ENCODE peak calls at places on chromosomes 4 and X, in nine cellular contexts. F is left ventricle myocardium superior, V is AG08396, R is smooth muscle cell of the brain vasculature, I is activated T-helper 1 cell treated with Interleukin-2 at 50 U/mL for 16 hours, Z is hepatocyte, O is M059J, X is mucosa of descending colon, U is neuronal stem cell. Q is an unnamed sample.

GRCh38 chr4:138275946-138276621 is 33.9 kb upstream of the SLC7A11 start:
- DNase-seq in F (no peak), V (peak), R (peak), I (no peak), Z (no peak), O (peak), X (no peak), U (no peak), Q (no peak)

GRCh38 chrX:53456254-53456653 is 22.1 kb upstream of the HSD17B10 start:
- DNase-seq in F (no peak), V (peak), R (no peak), I (no peak), Z (no peak), O (peak), X (no peak), U (no peak), Q (no peak)

GRCh38 chrX:110212299-110212698 is 105.6 kb downstream of the AMMECR1 start:
- DNase-seq in F (no peak), V (no peak), R (no peak), I (no peak), Z (no peak), O (no peak), X (no peak), U (no peak), Q (no peak)

GRCh38 chr4:153039542-153040185 is 103.5 kb downstream of the FHDC1 start:
- DNase-seq in F (no peak), V (no peak), R (no peak), I (no peak), Z (no peak), O (no peak), X (no peak), U (no peak), Q (no peak)

GRCh38 chrX:4944767-4945166 is 1231.3 kb upstream of the PRKX start:
- DNase-seq in F (no peak), V (no peak), R (no peak), I (no peak), Z (no peak), O (peak), X (no peak), U (no peak), Q (no peak)

GRCh38 chr4:47043821-47044220 is 12.5 kb downstream of the GABRB1 start:
- DNase-seq in F (no peak), V (no peak), R (no peak), I (no peak), Z (no peak), O (no peak), X (no peak), U (no peak), Q (no peak)

GRCh38 chr4:114780205-114780604 is 181.6 kb downstream of the UGT8 start:
- DNase-seq in F (no peak), V (no peak), R (peak), I (no peak), Z (peak), O (peak), X (no peak), U (peak), Q (no peak)

GRCh38 chr4:15655223-15656037 is at the start of gene FBXL5:
- DNase-seq in F (peak), V (peak), R (peak), I (peak), Z (peak), O (peak), X (peak), U (peak), Q (peak)

GRCh38 chr4:152849350-152849749 is 69.6 kb downstream of the ARFIP1 start:
- DNase-seq in F (no peak), V (no peak), R (no peak), I (no peak), Z (no peak), O (no peak), X (no peak), U (no peak), Q (no peak)

GRCh38 chrX:111164728-111165127 is 68.7 kb downstream of the PAK3 start:
- DNase-seq in F (no peak), V (peak), R (no peak), I (no peak), Z (peak), O (peak), X (no peak), U (no peak), Q (no peak)

GRCh38 chrX:56763556-56764152 is 34.6 kb downstream of the NBDY start:
- DNase-seq in F (no peak), V (peak), R (no peak), I (peak), Z (no peak), O (peak), X (no peak), U (no peak), Q (no peak)